ENCODE peak calls at places on chromosomes 1 and 21, in four cellular contexts. One of them, this sample, is unnamed.

GRCh38 chr1:234956821-234957329 is 171.8 kb downstream of the TOMM20 start:
- DNase-seq in HCT116: no peak
- DNase-seq in GM12878: no peak
- DNase-seq in SK-N-SH: no peak
- DNase-seq in this sample: no peak

GRCh38 chr1:226002667-226003501 is 3.7 kb upstream of the SDE2 start:
- DNase-seq in HCT116: peak; percentile 46
- DNase-seq in GM12878: no peak
- DNase-seq in SK-N-SH: peak; percentile 30
- DNase-seq in this sample: peak; percentile 92

GRCh38 chr1:226798427-226799411 is 59.6 kb upstream of the ITPKB start:
- DNase-seq in HCT116: no peak
- DNase-seq in GM12878: peak; percentile 47
- DNase-seq in SK-N-SH: no peak
- DNase-seq in this sample: no peak

GRCh38 chr1:42982641-42983040 is 24.0 kb upstream of the SLC2A1 start:
- DNase-seq in HCT116: no peak
- DNase-seq in GM12878: no peak
- DNase-seq in SK-N-SH: no peak
- DNase-seq in this sample: no peak

GRCh38 chr1:185284533-185285244 is 32.4 kb downstream of the IVNS1ABP start:
- DNase-seq in HCT116: no peak
- DNase-seq in GM12878: no peak
- DNase-seq in SK-N-SH: no peak
- DNase-seq in this sample: no peak

GRCh38 chr1:62784509-62785365 is 805 bp downstream of the ATG4C start:
- DNase-seq in HCT116: no peak
- DNase-seq in GM12878: no peak
- DNase-seq in SK-N-SH: peak; percentile 49
- DNase-seq in this sample: no peak

GRCh38 chr1:183051546-183051945 is 28.3 kb downstream of the LAMC1 start:
- DNase-seq in HCT116: no peak
- DNase-seq in GM12878: no peak
- DNase-seq in SK-N-SH: peak; percentile 16
- DNase-seq in this sample: peak; percentile 68

GRCh38 chr1:162632743-162633326 is 571 bp downstream of the DDR2 start:
- DNase-seq in HCT116: no peak
- DNase-seq in GM12878: no peak
- DNase-seq in SK-N-SH: no peak
- DNase-seq in this sample: no peak

GRCh38 chr21:44778499-44778911 is 23.1 kb downstream of the UBE2G2 start:
- DNase-seq in HCT116: peak; percentile 64
- DNase-seq in GM12878: no peak
- DNase-seq in SK-N-SH: no peak
- DNase-seq in this sample: no peak

GRCh38 chr1:153534226-153534932 is 1.4 kb downstream of the S100A6 start:
- DNase-seq in HCT116: no peak
- DNase-seq in GM12878: no peak
- DNase-seq in SK-N-SH: no peak
- DNase-seq in this sample: no peak

GRCh38 chr1:71859806-71860205 is 422.5 kb downstream of the NEGR1 start:
- DNase-seq in HCT116: no peak
- DNase-seq in GM12878: no peak
- DNase-seq in SK-N-SH: no peak
- DNase-seq in this sample: no peak

GRCh38 chr1:90558126-90558525 is 159.0 kb downstream of the BARHL2 start:
- DNase-seq in HCT116: no peak
- DNase-seq in GM12878: no peak
- DNase-seq in SK-N-SH: no peak
- DNase-seq in this sample: no peak

GRCh38 chr1:184061396-184062003 is 10.0 kb downstream of the TSEN15 start:
- DNase-seq in HCT116: no peak
- DNase-seq in GM12878: no peak
- DNase-seq in SK-N-SH: no peak
- DNase-seq in this sample: peak; percentile 53

GRCh38 chr1:55040083-55040952 is 970 bp downstream of the PCSK9 start:
- DNase-seq in HCT116: no peak
- DNase-seq in GM12878: no peak
- DNase-seq in SK-N-SH: peak; percentile 47
- DNase-seq in this sample: no peak

GRCh38 chr1:77282866-77283539 is 1.2 kb downstream of the AK5 start:
- DNase-seq in HCT116: no peak
- DNase-seq in GM12878: no peak
- DNase-seq in SK-N-SH: peak; percentile 47
- DNase-seq in this sample: no peak

GRCh38 chr1:118184737-118185082 is 318 bp downstream of the SPAG17 start:
- DNase-seq in HCT116: no peak
- DNase-seq in GM12878: no peak
- DNase-seq in SK-N-SH: no peak
- DNase-seq in this sample: no peak

GRCh38 chr1:151371340-151371739 is 1.2 kb downstream of the SELENBP1 start:
- DNase-seq in HCT116: no peak
- DNase-seq in GM12878: no peak
- DNase-seq in SK-N-SH: no peak
- DNase-seq in this sample: no peak
- TF ChIP-seq JUND in HCT116: no peak
- TF ChIP-seq JUND in GM12878: no peak
- TF ChIP-seq JUND in SK-N-SH: no peak
- TF ChIP-seq JUND in this sample: no peak

GRCh38 chr21:36032647-36033406 is 27.5 kb downstream of the SETD4 start:
- DNase-seq in HCT116: no peak
- DNase-seq in GM12878: no peak
- DNase-seq in SK-N-SH: no peak
- DNase-seq in this sample: no peak

GRCh38 chr21:36035381-36035791 is 24.9 kb downstream of the SETD4 start:
- DNase-seq in HCT116: no peak
- DNase-seq in GM12878: no peak
- DNase-seq in SK-N-SH: peak; percentile 90
- DNase-seq in this sample: no peak

GRCh38 chr21:36030581-36031189 is 29.6 kb downstream of the SETD4 start:
- DNase-seq in HCT116: no peak
- DNase-seq in GM12878: no peak
- DNase-seq in SK-N-SH: no peak
- DNase-seq in this sample: no peak

GRCh38 chr21:36038701-36039497 is 21.4 kb downstream of the SETD4 start:
- DNase-seq in HCT116: no peak
- DNase-seq in GM12878: no peak
- DNase-seq in SK-N-SH: no peak
- DNase-seq in this sample: no peak

DNA sequence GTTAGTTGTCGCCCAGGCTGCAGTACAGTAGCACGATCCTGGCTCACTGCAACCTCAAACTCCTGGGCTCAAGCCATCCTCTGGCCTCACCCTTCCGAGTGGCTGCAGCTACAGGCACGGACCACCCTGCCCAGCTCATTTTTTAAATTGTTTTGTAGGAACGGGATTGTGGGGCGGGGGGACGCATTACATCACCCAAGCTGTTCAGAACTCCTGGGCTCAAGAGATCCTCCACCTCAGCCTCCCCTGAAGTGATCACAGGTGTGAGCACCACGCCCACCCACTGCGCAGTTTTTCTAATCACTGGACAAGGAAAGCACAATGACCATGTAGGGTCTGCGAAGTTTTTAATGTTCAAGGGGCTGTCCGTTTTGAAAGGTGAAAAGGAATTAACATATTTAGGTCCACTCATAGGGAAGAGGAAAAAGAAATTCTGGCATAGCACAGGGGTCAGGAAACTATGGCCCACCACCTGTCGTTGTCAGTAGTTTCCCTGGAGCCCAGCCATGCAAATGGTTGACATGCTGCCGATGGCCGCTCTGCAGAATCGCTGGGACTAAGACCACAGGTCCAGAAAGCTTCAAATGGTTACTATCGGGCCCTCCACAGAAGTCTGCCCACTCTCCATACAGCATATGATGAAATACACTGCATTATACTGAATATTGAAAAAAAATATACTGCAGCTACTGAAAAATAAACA is 26.0 kb downstream of the SETD4 start:
- DNase-seq in HCT116: no peak
- DNase-seq in GM12878: no peak
- DNase-seq in SK-N-SH: no peak
- DNase-seq in this sample: no peak
- TF ChIP-seq JUND in HCT116: no peak
- TF ChIP-seq JUND in GM12878: no peak
- TF ChIP-seq JUND in SK-N-SH: no peak
- TF ChIP-seq JUND in this sample: no peak

GRCh38 chr1:214337015-214337414 is 56.1 kb downstream of the SMYD2 start:
- DNase-seq in HCT116: no peak
- DNase-seq in GM12878: no peak
- DNase-seq in SK-N-SH: no peak
- DNase-seq in this sample: no peak

GRCh38 chr1:214338212-214338611 is 57.3 kb downstream of the SMYD2 start:
- DNase-seq in HCT116: no peak
- DNase-seq in GM12878: no peak
- DNase-seq in SK-N-SH: no peak
- DNase-seq in this sample: no peak

GRCh38 chr1:214335567-214335966 is 54.6 kb downstream of the SMYD2 start:
- DNase-seq in HCT116: no peak
- DNase-seq in GM12878: no peak
- DNase-seq in SK-N-SH: no peak
- DNase-seq in this sample: no peak

GRCh38 chr1:214341459-214341858 is 60.5 kb downstream of the SMYD2 start:
- DNase-seq in HCT116: no peak
- DNase-seq in GM12878: no peak
- DNase-seq in SK-N-SH: no peak
- DNase-seq in this sample: no peak

DNA sequence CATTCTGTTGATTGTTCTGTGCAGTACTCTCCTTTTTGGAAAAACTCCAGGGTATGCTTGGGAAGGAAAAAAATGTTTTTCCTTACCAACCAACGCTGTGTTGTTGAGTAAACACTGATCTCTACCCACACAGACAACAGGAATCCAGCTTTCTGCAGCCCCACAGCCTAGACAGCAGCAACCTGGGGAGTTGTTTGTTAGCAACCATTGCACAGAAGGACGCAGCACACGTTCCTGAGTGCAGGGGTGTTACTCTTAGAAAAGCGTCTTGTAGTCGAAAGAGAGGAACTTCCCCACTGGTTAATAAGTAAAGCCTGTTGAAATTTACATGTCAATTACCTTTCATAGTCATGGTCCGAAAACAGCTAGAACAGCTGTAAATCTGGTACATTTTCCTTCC is 56.6 kb downstream of the SMYD2 start:
- DNase-seq in HCT116: no peak
- DNase-seq in GM12878: no peak
- DNase-seq in SK-N-SH: no peak
- DNase-seq in this sample: no peak
- TF ChIP-seq JUND in HCT116: no peak
- TF ChIP-seq JUND in GM12878: no peak
- TF ChIP-seq JUND in SK-N-SH: no peak
- TF ChIP-seq JUND in this sample: no peak

GRCh38 chr21:31921079-31921478 is 48.3 kb downstream of the HUNK start:
- DNase-seq in HCT116: no peak
- DNase-seq in GM12878: no peak
- DNase-seq in SK-N-SH: no peak
- DNase-seq in this sample: no peak
- TF ChIP-seq JUND in HCT116: no peak
- TF ChIP-seq JUND in GM12878: no peak
- TF ChIP-seq JUND in SK-N-SH: no peak
- TF ChIP-seq JUND in this sample: no peak

This sample was measured in T47D.